ENCODE peak calls at places on chromosomes 7 and 10, in nine cellular contexts. Q is RWPE1, E is astrocyte, T is stomach, M is dorsolateral prefrontal cortex, U is colonic mucosa, H is OCI-LY7, X is fibroblast of mammary gland, P is upper lobe of right lung. K is an unnamed sample.

GRCh38 chr7:87513735-87514319 is 38.3 kb upstream of the ABCB4 start:
- DNase-seq in P (no peak), M (no peak), Q (no peak), X (no peak), T (no peak), U (no peak), H (no peak), E (no peak), K (no peak)

GRCh38 chr10:62850646-62851045 is 34.5 kb upstream of the EGR2 start:
- DNase-seq in M (no peak), H (peak), X (no peak), P (no peak), T (no peak), U (no peak), Q (no peak), E (no peak), K (no peak)

GRCh38 chr7:151677581-151678226 is 158.0 kb upstream of the RHEB start:
- DNase-seq in H (no peak), M (no peak), E (no peak), Q (no peak), T (peak), X (no peak), P (no peak), U (no peak), K (no peak)

GRCh38 chr7:3897430-3898385 is 596.7 kb downstream of the SDK1 start:
- DNase-seq in P (no peak), Q (peak), U (no peak), T (peak), H (peak), M (no peak), E (peak), X (peak), K (peak)

GRCh38 chr7:54897891-54898290 is 120.9 kb upstream of the EGFR start:
- DNase-seq in P (no peak), M (no peak), T (no peak), Q (no peak), X (peak), E (no peak), U (no peak), H (no peak), K (no peak)

GRCh38 chr7:151008511-151009323 is 15.6 kb downstream of the ATG9B start:
- DNase-seq in M (peak), X (peak), P (peak), U (peak), E (no peak), H (peak), Q (peak), T (no peak), K (peak)

GRCh38 chr10:91875156-91875555 is 34.1 kb downstream of the FGFBP3 start:
- DNase-seq in Q (no peak), M (no peak), U (no peak), X (no peak), H (no peak), E (no peak), T (no peak), P (no peak), K (no peak)

GRCh38 chr7:79968894-79969293 is 165.7 kb upstream of the GNAI1 start:
- DNase-seq in U (no peak), X (no peak), T (no peak), H (no peak), E (no peak), P (no peak), M (no peak), Q (no peak), K (no peak)

GRCh38 chr7:92461027-92462003 is 14.0 kb downstream of the GATAD1 start:
- DNase-seq in P (no peak), E (peak), M (no peak), T (no peak), H (peak), U (peak), X (peak), Q (peak), K (peak)

GRCh38 chr10:102431452-102432124 is 786 bp downstream of the CUEDC2 start:
- DNase-seq in P (no peak), U (no peak), M (no peak), H (peak), Q (peak), E (no peak), T (no peak), X (peak), K (no peak)
- TF ChIP-seq CTCF in P (no peak), U (no peak), M (no peak), H (no peak), Q (no peak), E (no peak), T (no peak), X (no peak), K (no peak)

DNA sequence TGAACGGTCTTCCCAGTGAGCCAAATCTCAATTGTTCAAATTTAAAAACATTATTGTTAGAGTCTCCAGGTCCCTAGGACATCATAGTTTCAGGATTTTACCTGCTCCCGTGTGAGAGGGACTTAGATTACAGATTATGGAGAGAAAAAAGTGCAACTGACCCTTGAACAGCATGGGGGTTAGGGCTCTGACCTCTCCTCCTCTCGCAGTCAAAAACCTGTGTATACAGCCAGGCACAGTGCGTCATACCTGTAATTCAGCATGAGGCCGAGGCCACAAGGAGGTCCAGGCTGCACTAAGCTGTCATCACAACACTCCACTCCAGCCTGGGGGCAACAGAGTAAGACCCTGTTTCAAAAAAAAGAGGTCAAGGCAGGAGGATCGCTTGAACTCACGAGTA is 25.5 kb downstream of the BAZ1B start:
- DNase-seq in T (no peak), X (no peak), H (no peak), E (no peak), M (no peak), P (no peak), U (no peak), Q (no peak), K (no peak)
- TF ChIP-seq CTCF in T (no peak), X (no peak), H (no peak), E (no peak), M (no peak), P (no peak), U (no peak), Q (no peak), K (no peak)

GRCh38 chr7:156650042-156650441 is 9.5 kb downstream of the RNF32 start:
- DNase-seq in M (no peak), X (peak), E (no peak), U (peak), Q (peak), H (no peak), T (peak), P (no peak), K (peak)
- TF ChIP-seq CTCF in M (no peak), X (peak), E (no peak), U (peak), Q (peak), H (no peak), T (peak), P (peak), K (no peak)

GRCh38 chr10:106655165-106655564 is 509.3 kb downstream of the SORCS1 start:
- DNase-seq in U (no peak), Q (no peak), X (no peak), P (no peak), E (no peak), M (no peak), T (no peak), H (no peak), K (no peak)

GRCh38 chr10:106655606-106656005 is 508.9 kb downstream of the SORCS1 start:
- DNase-seq in X (no peak), H (no peak), E (no peak), Q (no peak), P (no peak), M (no peak), U (no peak), T (no peak), K (no peak)

GRCh38 chr10:106648534-106649481 is 515.7 kb downstream of the SORCS1 start:
- DNase-seq in E (no peak), X (no peak), T (no peak), H (no peak), U (no peak), Q (no peak), M (no peak), P (no peak), K (no peak)

GRCh38 chr10:106652279-106652678 is 512.2 kb downstream of the SORCS1 start:
- DNase-seq in E (no peak), M (no peak), P (no peak), Q (peak), T (no peak), H (no peak), U (no peak), X (no peak), K (no peak)
- TF ChIP-seq CTCF in E (no peak), M (no peak), P (no peak), Q (no peak), T (no peak), H (no peak), U (no peak), X (no peak), K (no peak)

DNA sequence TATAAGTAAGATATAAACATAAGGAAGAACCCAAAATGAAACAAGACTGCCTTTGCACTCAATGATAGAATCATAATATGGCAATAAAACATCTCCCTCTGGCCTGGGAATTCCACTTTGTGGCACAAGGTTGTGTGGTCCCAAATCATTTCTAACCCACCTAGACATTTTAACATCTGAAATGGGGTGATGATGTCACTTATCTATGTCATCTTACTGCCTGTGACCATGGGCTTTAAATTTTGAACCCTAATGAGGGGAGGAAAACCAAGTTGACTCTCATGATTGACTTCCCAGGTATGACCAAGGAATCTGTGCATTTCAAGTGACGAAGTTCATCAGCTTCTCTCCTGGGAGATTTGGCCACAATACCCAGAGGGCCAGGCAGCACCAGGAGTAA is 24.5 kb upstream of the ACSM6 start:
- DNase-seq in X (no peak), Q (no peak), H (no peak), U (no peak), P (no peak), M (no peak), T (no peak), E (no peak), K (no peak)
- TF ChIP-seq CTCF in X (no peak), Q (no peak), H (no peak), U (no peak), P (no peak), M (no peak), T (no peak), E (no peak), K (no peak)

K was measured in Calu3.